ENCODE peak calls at places on chromosomes 1 and 21, in four cellular contexts. E is GM12878, P is HepG2, H is K562. B is an unnamed sample.
A peak's percentile ranks its signal among the peaks of the same experiment; 100 is the strongest.

GRCh38 chr1:223747838-223748335 is 35.5 kb downstream of the CAPN2 start:
- DNase-seq in P (no peak), E (no peak), H (no peak), B (no peak)

GRCh38 chr21:10430007-10430406 is 91.4 kb upstream of the TPTE start:
- DNase-seq in H (peak; percentile 32), P (no peak), E (no peak), B (no peak)

GRCh38 chr1:34378968-34379729 is 202.4 kb downstream of the C1orf94 start:
- DNase-seq in H (peak; percentile 83), P (no peak), E (no peak), B (no peak)

GRCh38 chr1:201295861-201296260 is 12.6 kb downstream of the PKP1 start:
- DNase-seq in E (no peak), P (no peak), H (no peak), B (no peak)

GRCh38 chr1:97334454-97334853 is 586.4 kb downstream of the DPYD start:
- DNase-seq in E (no peak), P (no peak), H (no peak), B (no peak)

GRCh38 chr1:45359882-45360513 is 19.8 kb upstream of the MUTYH start:
- DNase-seq in P (peak; percentile 40), E (no peak), H (peak; percentile 28), B (no peak)

GRCh38 chr1:10308001-10308400 is 90.9 kb upstream of the PGD start:
- DNase-seq in E (no peak), P (no peak), H (no peak), B (no peak)

GRCh38 chr21:42441963-42442362 is 38.3 kb downstream of the UBASH3A start:
- DNase-seq in E (no peak), H (no peak), P (no peak), B (no peak)

GRCh38 chr1:59617418-59617817 is 197.3 kb upstream of the HOOK1 start:
- DNase-seq in P (no peak), H (no peak), E (no peak), B (no peak)

GRCh38 chr1:193118194-193118593 is 3.6 kb upstream of the CDC73 start:
- DNase-seq in P (no peak), E (no peak), H (no peak), B (no peak)

GRCh38 chr1:156439771-156440183 is 60.8 kb downstream of the MEF2D start:
- DNase-seq in H (no peak), P (no peak), E (no peak), B (no peak)

GRCh38 chr1:46533179-46533864 is 18.1 kb downstream of the KNCN start:
- DNase-seq in P (no peak), H (no peak), E (no peak), B (peak; percentile 78)

GRCh38 chr1:160738266-160738665 is 781 bp upstream of the SLAMF7 start:
- DNase-seq in H (no peak), P (no peak), E (no peak), B (no peak)

GRCh38 chr21:32782698-32783097 is 11.1 kb upstream of the PAXBP1 start:
- DNase-seq in P (no peak), E (no peak), H (no peak), B (no peak)

GRCh38 chr1:32872189-32872898 is 1.6 kb upstream of the FNDC5 start:
- DNase-seq in H (peak; percentile 77), E (no peak), P (peak; percentile 52), B (peak; percentile 77)

GRCh38 chr1:15260418-15261154 is 13.6 kb downstream of the FHAD1 start:
- DNase-seq in P (peak; percentile 89), E (no peak), H (peak; percentile 62), B (no peak)

GRCh38 chr21:45821315-45822001 is 160.1 kb upstream of the COL6A1 start:
- DNase-seq in E (no peak), H (no peak), P (no peak), B (no peak)

GRCh38 chr21:29245104-29245643 is 53.5 kb upstream of the BACH1 start:
- DNase-seq in P (no peak), E (no peak), H (no peak), B (no peak)

GRCh38 chr1:101257500-101258325 is 20.9 kb downstream of the S1PR1 start:
- DNase-seq in P (peak; percentile 91), E (peak; percentile 93), H (peak; percentile 80), B (no peak)

GRCh38 chr1:115136106-115136505 is 46.8 kb upstream of the TSPAN2 start:
- DNase-seq in H (no peak), P (no peak), E (no peak), B (no peak)

GRCh38 chr1:102628008-102628736 is 480.1 kb downstream of the COL11A1 start:
- DNase-seq in H (no peak), E (no peak), P (peak; percentile 1), B (no peak)

GRCh38 chr1:84621553-84621952 is 47.3 kb upstream of the CTBS start:
- DNase-seq in H (no peak), E (no peak), P (no peak), B (no peak)

GRCh38 chr1:84620720-84621313 is 46.6 kb upstream of the CTBS start:
- DNase-seq in P (peak; percentile 41), E (peak; percentile 38), H (peak; percentile 90), B (peak; percentile 63)

GRCh38 chr1:84615785-84616184 is 41.5 kb upstream of the CTBS start:
- DNase-seq in P (no peak), E (no peak), H (no peak), B (no peak)

GRCh38 chr1:84617349-84617748 is 43.1 kb upstream of the CTBS start:
- DNase-seq in P (no peak), H (no peak), E (no peak), B (no peak)

DNA sequence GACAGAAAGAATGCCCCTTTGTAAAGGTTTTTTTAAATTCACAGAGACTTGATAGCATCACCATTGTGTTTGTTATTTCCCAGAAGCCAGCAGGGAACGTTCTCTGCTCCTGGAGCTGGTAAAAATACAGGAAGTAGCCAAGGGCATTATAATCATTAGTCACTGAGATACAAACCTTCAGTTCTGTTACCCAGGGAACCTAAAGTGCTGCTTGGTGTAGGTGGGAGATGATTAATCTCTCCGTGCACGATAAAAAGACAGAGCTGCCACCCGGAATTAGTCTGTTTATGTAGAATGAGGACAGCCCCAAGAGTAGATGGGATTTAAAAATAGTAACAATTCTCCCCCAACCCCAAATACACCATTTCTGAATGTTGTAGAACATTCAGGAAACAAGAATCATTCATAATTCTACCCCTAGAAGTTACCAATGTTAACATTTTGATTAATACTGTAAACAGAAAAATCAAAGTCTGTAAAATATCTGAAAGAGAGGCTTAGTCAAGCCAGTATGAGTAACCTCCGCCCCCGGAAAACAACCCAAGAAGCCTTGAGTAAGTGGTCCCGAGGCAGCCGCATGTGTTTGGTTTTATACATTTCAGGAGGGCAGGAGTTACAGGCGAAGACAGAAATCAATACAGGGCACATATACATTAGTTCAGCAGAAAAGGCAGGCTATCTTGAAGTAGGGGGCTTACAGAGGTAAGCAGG is 45.3 kb upstream of the CTBS start:
- DNase-seq in E (no peak), P (peak; percentile 9), H (peak; percentile 32), B (no peak)
- TF ChIP-seq GABPA in E (no peak), P (no peak), H (no peak), B (no peak)

DNA sequence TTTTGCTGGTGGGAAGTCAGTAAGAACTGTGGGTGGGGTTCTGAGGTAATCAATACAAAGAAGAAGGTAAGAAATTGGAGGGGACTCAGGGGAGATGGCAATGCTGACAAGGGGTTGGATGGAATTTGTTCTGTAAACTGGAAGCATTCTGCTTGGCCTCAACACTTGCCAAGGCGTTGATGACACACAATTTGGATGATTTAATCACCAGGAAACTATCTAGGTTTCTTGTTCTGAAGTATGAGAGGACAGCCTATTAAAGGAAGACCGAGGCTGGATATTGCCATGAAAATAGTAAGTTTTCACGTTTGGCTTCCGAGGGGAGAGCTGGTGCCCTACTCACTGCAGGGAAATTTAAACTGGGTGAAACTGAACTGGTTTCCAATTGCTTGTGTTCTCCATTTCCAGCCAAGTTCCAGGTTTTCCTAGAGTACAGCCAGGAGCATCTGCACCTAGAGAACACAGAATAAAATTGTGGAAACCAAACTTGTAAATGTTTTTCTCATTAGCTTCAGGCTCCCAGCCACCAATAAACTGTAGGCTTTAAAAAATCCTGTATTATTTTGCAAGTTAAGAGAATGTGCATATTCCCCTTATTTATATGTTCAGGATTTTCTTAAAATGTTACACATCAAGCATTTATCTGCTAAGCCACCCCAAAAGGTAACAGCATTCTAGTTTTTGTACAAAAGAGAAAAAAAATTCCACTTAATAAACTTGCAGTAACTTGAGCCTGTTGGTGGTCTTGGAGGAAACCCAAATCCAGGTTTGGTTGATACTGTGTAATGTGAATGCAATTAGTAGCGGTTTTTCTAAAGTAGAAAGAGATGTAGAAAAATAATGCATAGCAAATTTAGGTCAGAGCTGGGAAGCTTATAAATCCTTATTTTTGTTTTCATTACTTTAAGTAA is 53.8 kb downstream of the ROR1 start:
- DNase-seq in P (no peak), E (no peak), H (no peak), B (no peak)
- TF ChIP-seq ATF2 in P (no peak), E (no peak), H (no peak), B (no peak)

GRCh38 chr1:169156537-169156936 is 50.0 kb downstream of the ATP1B1 start:
- DNase-seq in E (no peak), H (no peak), P (no peak), B (no peak)

GRCh38 chr1:169160845-169161511 is 54.5 kb downstream of the ATP1B1 start:
- DNase-seq in H (no peak), P (peak; percentile 34), E (no peak), B (no peak)

GRCh38 chr1:169163059-169163458 is 56.6 kb downstream of the ATP1B1 start:
- DNase-seq in H (no peak), E (no peak), P (no peak), B (no peak)

GRCh38 chr1:169155675-169156074 is 49.2 kb downstream of the ATP1B1 start:
- DNase-seq in P (no peak), E (no peak), H (no peak), B (no peak)

DNA sequence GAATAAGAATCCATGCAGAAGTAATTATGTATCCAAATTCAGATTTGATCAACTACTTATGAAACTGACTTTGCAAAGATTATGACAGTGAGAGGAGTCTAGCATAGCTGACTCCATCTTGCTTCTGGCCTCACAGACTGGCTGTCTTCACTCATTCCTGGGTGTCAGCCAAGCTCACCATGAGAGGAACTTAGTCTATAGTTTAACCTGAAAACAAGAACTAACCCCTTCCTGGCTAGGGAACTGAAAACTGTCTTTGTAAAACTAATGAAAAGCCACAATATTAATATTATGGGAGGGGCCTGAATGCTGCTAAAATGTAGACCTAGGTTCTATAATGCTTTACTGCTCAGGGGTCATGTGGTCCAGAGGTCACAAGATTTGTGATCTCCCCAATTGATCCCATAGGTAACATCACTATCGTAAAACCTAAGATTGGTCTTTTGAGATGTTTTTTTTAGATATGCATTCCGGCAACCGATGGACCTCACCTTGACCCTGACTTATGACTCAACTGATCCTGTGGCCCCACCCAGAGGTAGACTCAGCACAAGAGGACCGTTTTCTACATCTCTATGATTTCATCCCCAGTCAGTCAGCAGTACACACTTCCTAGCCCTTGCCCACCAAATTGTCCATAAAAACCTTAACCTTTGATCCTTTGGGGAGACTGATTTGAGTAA is 55.2 kb downstream of the ATP1B1 start:
- DNase-seq in H (no peak), E (peak; percentile 34), P (peak; percentile 27), B (no peak)
- TF ChIP-seq GABPA in H (no peak), E (no peak), P (no peak), B (no peak)

GRCh38 chr1:202578565-202578964 is 131.7 kb downstream of the SYT2 start:
- DNase-seq in E (no peak), H (no peak), P (no peak), B (no peak)
- TF ChIP-seq ATF2 in E (no peak), H (no peak), P (no peak), B (no peak)

GRCh38 chr1:90246069-90246468 is 251.2 kb downstream of the ZNF326 start:
- DNase-seq in P (peak; percentile 38), H (no peak), E (no peak), B (no peak)
- TF ChIP-seq GABPA in P (no peak), H (no peak), E (no peak), B (no peak)

B was measured in H1.